ENCODE peak calls at places on chromosomes 6 and 20, in nine cellular contexts. One of them, this sample, is unnamed. For H4K20me1 and H3K27me3, the result is how much of the 10 kb centered on the place peaks cover.

GRCh38 chr6:89986650-89987074 is 92.4 kb downstream of the GJA10 start:
- DNase-seq in fibroblast of lung: peak
- DNase-seq in H1: no peak
- DNase-seq in osteoblast: no peak
- DNase-seq in K562: no peak
- DNase-seq in H9: no peak
- DNase-seq in GM23338: no peak
- DNase-seq in PC-3: peak
- DNase-seq in endothelial cell of umbilical vein: no peak
- DNase-seq in this sample: no peak

GRCh38 chr20:4065405-4065841 is 50.1 kb upstream of the RNF24 start:
- DNase-seq in fibroblast of lung: peak
- DNase-seq in H1: no peak
- DNase-seq in GM23338: no peak
- DNase-seq in H9: no peak
- DNase-seq in K562: no peak
- DNase-seq in PC-3: peak
- DNase-seq in endothelial cell of umbilical vein: peak
- DNase-seq in osteoblast: peak
- DNase-seq in this sample: no peak

GRCh38 chr6:150592377-150592995 is 7.2 kb upstream of the PLEKHG1 start:
- DNase-seq in osteoblast: no peak
- DNase-seq in K562: no peak
- DNase-seq in PC-3: no peak
- DNase-seq in endothelial cell of umbilical vein: no peak
- DNase-seq in H9: no peak
- DNase-seq in GM23338: no peak
- DNase-seq in fibroblast of lung: no peak
- DNase-seq in H1: no peak
- DNase-seq in this sample: no peak

GRCh38 chr20:52193133-52193532 is 1.6 kb upstream of the ZFP64 start:
- DNase-seq in H9: no peak
- DNase-seq in PC-3: no peak
- DNase-seq in fibroblast of lung: no peak
- DNase-seq in H1: no peak
- DNase-seq in osteoblast: no peak
- DNase-seq in endothelial cell of umbilical vein: no peak
- DNase-seq in K562: no peak
- DNase-seq in GM23338: no peak
- DNase-seq in this sample: no peak

GRCh38 chr6:14129572-14129971 is 12.0 kb downstream of the CD83 start:
- DNase-seq in K562: peak
- DNase-seq in GM23338: peak
- DNase-seq in H1: no peak
- DNase-seq in PC-3: peak
- DNase-seq in H9: peak
- DNase-seq in fibroblast of lung: peak
- DNase-seq in osteoblast: peak
- DNase-seq in endothelial cell of umbilical vein: peak
- DNase-seq in this sample: peak

GRCh38 chr6:149925253-149925973 is 2.5 kb upstream of the RAET1G start:
- DNase-seq in endothelial cell of umbilical vein: peak
- DNase-seq in GM23338: peak
- DNase-seq in H9: no peak
- DNase-seq in K562: no peak
- DNase-seq in fibroblast of lung: no peak
- DNase-seq in osteoblast: peak
- DNase-seq in H1: peak
- DNase-seq in PC-3: no peak
- DNase-seq in this sample: no peak

GRCh38 chr20:64049060-64049886 is at the start of gene SOX18:
- DNase-seq in endothelial cell of umbilical vein: peak
- DNase-seq in PC-3: peak
- DNase-seq in GM23338: peak
- DNase-seq in H1: no peak
- DNase-seq in fibroblast of lung: peak
- DNase-seq in K562: peak
- DNase-seq in H9: peak
- DNase-seq in osteoblast: no peak
- DNase-seq in this sample: no peak

GRCh38 chr6:150733726-150734125 is 131.8 kb upstream of the MTHFD1L start:
- DNase-seq in H1: no peak
- DNase-seq in fibroblast of lung: no peak
- DNase-seq in endothelial cell of umbilical vein: no peak
- DNase-seq in GM23338: no peak
- DNase-seq in osteoblast: no peak
- DNase-seq in K562: no peak
- DNase-seq in PC-3: no peak
- DNase-seq in H9: no peak
- DNase-seq in this sample: no peak

GRCh38 chr6:52566853-52567279 is 10.0 kb downstream of the TRAM2 start:
- DNase-seq in K562: no peak
- DNase-seq in osteoblast: peak
- DNase-seq in H1: no peak
- DNase-seq in H9: no peak
- DNase-seq in endothelial cell of umbilical vein: peak
- DNase-seq in fibroblast of lung: peak
- DNase-seq in PC-3: peak
- DNase-seq in GM23338: no peak
- DNase-seq in this sample: no peak
- H4K20me1 ChIP-seq in K562: under half
- H4K20me1 ChIP-seq in osteoblast: under half
- H4K20me1 ChIP-seq in H1: under half
- H4K20me1 ChIP-seq in H9: under half
- H4K20me1 ChIP-seq in endothelial cell of umbilical vein: under half
- H4K20me1 ChIP-seq in fibroblast of lung: under half
- H4K20me1 ChIP-seq in PC-3: under half
- H4K20me1 ChIP-seq in GM23338: under half
- H4K20me1 ChIP-seq in this sample: under half

GRCh38 chr6:125741336-125741735 is 8.1 kb upstream of the HEY2 start:
- DNase-seq in PC-3: no peak
- DNase-seq in fibroblast of lung: no peak
- DNase-seq in endothelial cell of umbilical vein: no peak
- DNase-seq in H9: no peak
- DNase-seq in GM23338: no peak
- DNase-seq in osteoblast: no peak
- DNase-seq in K562: no peak
- DNase-seq in H1: no peak
- DNase-seq in this sample: no peak

GRCh38 chr6:125742024-125742423 is 7.4 kb upstream of the HEY2 start:
- DNase-seq in osteoblast: no peak
- DNase-seq in GM23338: no peak
- DNase-seq in fibroblast of lung: no peak
- DNase-seq in PC-3: no peak
- DNase-seq in H1: no peak
- DNase-seq in H9: no peak
- DNase-seq in endothelial cell of umbilical vein: no peak
- DNase-seq in K562: no peak
- DNase-seq in this sample: no peak

GRCh38 chr6:125742433-125743120 is 6.9 kb upstream of the HEY2 start:
- DNase-seq in endothelial cell of umbilical vein: no peak
- DNase-seq in GM23338: no peak
- DNase-seq in K562: no peak
- DNase-seq in osteoblast: no peak
- DNase-seq in fibroblast of lung: no peak
- DNase-seq in H1: no peak
- DNase-seq in H9: no peak
- DNase-seq in PC-3: no peak
- DNase-seq in this sample: no peak

GRCh38 chr6:125738276-125738675 is 11.2 kb upstream of the HEY2 start:
- DNase-seq in endothelial cell of umbilical vein: no peak
- DNase-seq in H1: no peak
- DNase-seq in PC-3: no peak
- DNase-seq in H9: no peak
- DNase-seq in fibroblast of lung: no peak
- DNase-seq in K562: no peak
- DNase-seq in GM23338: no peak
- DNase-seq in osteoblast: no peak
- DNase-seq in this sample: no peak

GRCh38 chr6:125739364-125739763 is 10.1 kb upstream of the HEY2 start:
- DNase-seq in H1: no peak
- DNase-seq in K562: no peak
- DNase-seq in endothelial cell of umbilical vein: no peak
- DNase-seq in GM23338: no peak
- DNase-seq in H9: no peak
- DNase-seq in osteoblast: no peak
- DNase-seq in fibroblast of lung: no peak
- DNase-seq in PC-3: no peak
- DNase-seq in this sample: no peak
- H3K27me3 ChIP-seq in H1: under half
- H3K27me3 ChIP-seq in K562: under half
- H3K27me3 ChIP-seq in endothelial cell of umbilical vein: under half
- H3K27me3 ChIP-seq in GM23338: under half
- H3K27me3 ChIP-seq in H9: under half
- H3K27me3 ChIP-seq in osteoblast: under half
- H3K27me3 ChIP-seq in fibroblast of lung: under half
- H3K27me3 ChIP-seq in PC-3: half or more
- H3K27me3 ChIP-seq in this sample: under half

GRCh38 chr20:2123720-2124119 is 22.1 kb downstream of the STK35 start:
- DNase-seq in PC-3: peak
- DNase-seq in fibroblast of lung: no peak
- DNase-seq in K562: no peak
- DNase-seq in H9: no peak
- DNase-seq in GM23338: no peak
- DNase-seq in H1: no peak
- DNase-seq in osteoblast: no peak
- DNase-seq in endothelial cell of umbilical vein: no peak
- DNase-seq in this sample: no peak

GRCh38 chr20:2125474-2126112 is 24.0 kb downstream of the STK35 start:
- DNase-seq in endothelial cell of umbilical vein: no peak
- DNase-seq in PC-3: no peak
- DNase-seq in osteoblast: no peak
- DNase-seq in fibroblast of lung: no peak
- DNase-seq in H1: no peak
- DNase-seq in H9: no peak
- DNase-seq in GM23338: no peak
- DNase-seq in K562: no peak
- DNase-seq in this sample: no peak

GRCh38 chr20:2124632-2125131 is 23.1 kb downstream of the STK35 start:
- DNase-seq in PC-3: no peak
- DNase-seq in K562: no peak
- DNase-seq in fibroblast of lung: no peak
- DNase-seq in H1: no peak
- DNase-seq in GM23338: no peak
- DNase-seq in H9: no peak
- DNase-seq in endothelial cell of umbilical vein: no peak
- DNase-seq in osteoblast: no peak
- DNase-seq in this sample: no peak

GRCh38 chr20:2118783-2119182 is 17.2 kb downstream of the STK35 start:
- DNase-seq in H1: no peak
- DNase-seq in fibroblast of lung: no peak
- DNase-seq in PC-3: no peak
- DNase-seq in K562: peak
- DNase-seq in H9: no peak
- DNase-seq in GM23338: no peak
- DNase-seq in osteoblast: no peak
- DNase-seq in endothelial cell of umbilical vein: no peak
- DNase-seq in this sample: no peak

GRCh38 chr20:2122921-2123320 is 21.3 kb downstream of the STK35 start:
- DNase-seq in K562: no peak
- DNase-seq in PC-3: no peak
- DNase-seq in H1: no peak
- DNase-seq in fibroblast of lung: peak
- DNase-seq in GM23338: no peak
- DNase-seq in endothelial cell of umbilical vein: no peak
- DNase-seq in H9: no peak
- DNase-seq in osteoblast: no peak
- DNase-seq in this sample: no peak
- H4K20me1 ChIP-seq in K562: under half
- H4K20me1 ChIP-seq in PC-3: half or more
- H4K20me1 ChIP-seq in H1: under half
- H4K20me1 ChIP-seq in fibroblast of lung: under half
- H4K20me1 ChIP-seq in GM23338: half or more
- H4K20me1 ChIP-seq in endothelial cell of umbilical vein: under half
- H4K20me1 ChIP-seq in H9: under half
- H4K20me1 ChIP-seq in osteoblast: half or more
- H4K20me1 ChIP-seq in this sample: under half

GRCh38 chr6:44298864-44299263 is 14.3 kb downstream of the AARS2 start:
- DNase-seq in K562: no peak
- DNase-seq in H9: no peak
- DNase-seq in endothelial cell of umbilical vein: no peak
- DNase-seq in fibroblast of lung: no peak
- DNase-seq in GM23338: no peak
- DNase-seq in osteoblast: no peak
- DNase-seq in PC-3: no peak
- DNase-seq in H1: no peak
- DNase-seq in this sample: no peak

GRCh38 chr6:44294832-44295791 is 18.0 kb downstream of the AARS2 start:
- DNase-seq in H9: no peak
- DNase-seq in GM23338: no peak
- DNase-seq in osteoblast: peak
- DNase-seq in K562: no peak
- DNase-seq in fibroblast of lung: no peak
- DNase-seq in endothelial cell of umbilical vein: no peak
- DNase-seq in H1: no peak
- DNase-seq in PC-3: no peak
- DNase-seq in this sample: no peak

GRCh38 chr6:44300424-44300823 is 12.7 kb downstream of the AARS2 start:
- DNase-seq in H9: no peak
- DNase-seq in GM23338: no peak
- DNase-seq in fibroblast of lung: no peak
- DNase-seq in osteoblast: no peak
- DNase-seq in K562: no peak
- DNase-seq in endothelial cell of umbilical vein: no peak
- DNase-seq in H1: no peak
- DNase-seq in PC-3: no peak
- DNase-seq in this sample: no peak

GRCh38 chr6:44298055-44298803 is 14.9 kb downstream of the AARS2 start:
- DNase-seq in H1: peak
- DNase-seq in endothelial cell of umbilical vein: no peak
- DNase-seq in GM23338: peak
- DNase-seq in K562: no peak
- DNase-seq in PC-3: no peak
- DNase-seq in fibroblast of lung: no peak
- DNase-seq in H9: peak
- DNase-seq in osteoblast: peak
- DNase-seq in this sample: no peak

DNA sequence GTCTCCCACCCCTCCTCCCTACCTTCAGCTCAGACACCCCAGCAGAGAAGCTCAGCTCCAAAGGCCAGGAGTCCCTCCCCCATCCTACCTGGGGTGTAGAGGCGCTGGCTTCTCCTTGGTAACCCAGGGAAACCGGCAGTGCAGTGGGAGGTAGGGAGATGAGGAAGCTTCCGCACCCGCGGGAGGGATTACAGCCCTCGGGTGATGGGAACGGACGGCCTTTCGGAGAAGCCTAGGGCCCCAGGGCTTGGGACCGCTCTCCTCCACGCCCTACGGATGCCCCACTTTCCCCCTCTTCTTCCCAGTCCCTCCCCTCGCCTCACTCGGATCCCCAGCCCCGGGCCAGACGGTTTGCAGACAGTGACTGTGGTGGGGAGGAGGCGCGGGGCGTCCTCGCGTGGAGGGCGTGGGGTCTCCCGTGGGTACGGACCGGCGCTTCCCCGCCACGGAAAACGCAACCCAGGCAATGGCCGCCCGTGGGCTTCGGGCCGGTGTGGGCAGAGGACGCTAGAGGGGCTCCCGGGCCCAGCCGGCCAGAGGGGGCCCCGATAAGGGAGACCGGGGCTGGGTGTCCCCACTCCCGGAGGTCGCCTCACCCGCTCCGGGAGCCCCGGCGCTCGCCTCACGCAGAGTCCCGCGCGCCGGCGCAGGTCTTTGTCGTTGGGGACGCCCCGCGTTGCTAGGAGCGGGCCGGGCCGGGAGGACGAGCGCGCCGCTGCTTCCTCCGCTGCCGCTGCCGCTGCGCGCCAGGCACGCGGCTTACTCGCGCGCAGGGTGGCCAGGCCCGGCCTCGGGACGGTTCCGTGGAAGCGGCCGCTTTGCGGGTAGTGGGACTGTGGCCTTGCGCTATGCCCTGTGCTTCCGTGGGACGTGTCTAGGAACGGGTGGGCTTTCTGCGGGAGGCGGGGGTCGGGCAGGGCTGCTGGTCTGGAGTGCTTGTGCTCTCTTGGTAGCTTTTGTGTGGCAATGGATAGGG is 15.8 kb downstream of the AARS2 start:
- DNase-seq in PC-3: peak
- DNase-seq in endothelial cell of umbilical vein: peak
- DNase-seq in GM23338: peak
- DNase-seq in K562: peak
- DNase-seq in osteoblast: peak
- DNase-seq in H1: peak
- DNase-seq in fibroblast of lung: no peak
- DNase-seq in H9: peak
- DNase-seq in this sample: no peak
- H3K27me3 ChIP-seq in PC-3: under half
- H3K27me3 ChIP-seq in endothelial cell of umbilical vein: under half
- H3K27me3 ChIP-seq in GM23338: under half
- H3K27me3 ChIP-seq in K562: under half
- H3K27me3 ChIP-seq in osteoblast: half or more
- H3K27me3 ChIP-seq in H1: under half
- H3K27me3 ChIP-seq in fibroblast of lung: under half
- H3K27me3 ChIP-seq in H9: under half
- H3K27me3 ChIP-seq in this sample: under half

This sample was measured in MM.1S.